ENCODE peak calls at places on chromosomes 6 and 20, in ten cellular contexts. T, Q, E, P, F, V, O, X, C and R are unnamed samples.

GRCh38 chr6:83417880-83418663 is 12.8 kb downstream of the ME1 start:
- DNase-seq in O (peak), P (peak), F (no peak), Q (peak), C (no peak), V (no peak), E (peak), X (no peak), T (no peak), R (peak)

GRCh38 chr6:46367365-46367764 is 123.9 kb downstream of the RCAN2 start:
- DNase-seq in F (no peak), C (no peak), X (no peak), E (no peak), V (no peak), P (no peak), O (no peak), Q (no peak), T (no peak), R (no peak)

GRCh38 chr6:20126789-20127653 is 85.2 kb downstream of the MBOAT1 start:
- DNase-seq in T (peak), F (peak), V (peak), P (peak), X (peak), C (peak), E (peak), O (peak), Q (peak), R (no peak)

GRCh38 chr6:137579612-137580011 is 85.4 kb upstream of the OLIG3 start:
- DNase-seq in Q (no peak), X (no peak), C (no peak), P (no peak), F (no peak), T (no peak), E (no peak), V (no peak), O (no peak), R (no peak)

GRCh38 chr6:33075568-33076405 is at the start of gene HLA-DPB1:
- DNase-seq in Q (peak), E (peak), T (no peak), O (peak), C (no peak), X (no peak), F (no peak), P (peak), V (peak), R (peak)

GRCh38 chr6:119096683-119097310 is 18.3 kb upstream of the FAM184A start:
- DNase-seq in P (no peak), Q (no peak), C (no peak), F (peak), X (peak), O (peak), T (no peak), V (no peak), E (peak), R (no peak)

GRCh38 chr6:80464901-80465300 is 358.4 kb downstream of the BCKDHB start:
- DNase-seq in O (no peak), E (no peak), Q (no peak), P (peak), V (no peak), F (no peak), X (no peak), C (no peak), T (no peak), R (no peak)

GRCh38 chr6:21767891-21768659 is 174.5 kb downstream of the SOX4 start:
- DNase-seq in F (no peak), E (peak), P (no peak), X (no peak), Q (no peak), V (no peak), O (no peak), T (no peak), C (no peak), R (no peak)

GRCh38 chr20:24149881-24150307 is 161.3 kb upstream of the GGTLC1 start:
- DNase-seq in V (no peak), X (no peak), O (no peak), Q (no peak), P (peak), F (peak), E (no peak), C (no peak), T (no peak), R (no peak)

GRCh38 chr20:10629946-10630345 is 43.9 kb downstream of the JAG1 start:
- DNase-seq in V (no peak), P (no peak), O (no peak), T (no peak), Q (no peak), F (no peak), C (no peak), E (no peak), X (no peak), R (no peak)

GRCh38 chr6:128017288-128017687 is 116.4 kb upstream of the THEMIS start:
- DNase-seq in O (no peak), X (no peak), V (no peak), Q (no peak), E (no peak), C (no peak), T (no peak), F (no peak), P (no peak), R (no peak)

GRCh38 chr6:108716801-108717791 is 131.1 kb upstream of the ARMC2 start:
- DNase-seq in O (no peak), X (no peak), C (peak), V (no peak), F (no peak), T (no peak), P (peak), Q (no peak), E (no peak), R (no peak)
- TF ChIP-seq CTCF in O (no peak), X (no peak), C (no peak), V (no peak), F (no peak), T (no peak), P (no peak), Q (no peak), E (no peak), R (no peak)

DNA sequence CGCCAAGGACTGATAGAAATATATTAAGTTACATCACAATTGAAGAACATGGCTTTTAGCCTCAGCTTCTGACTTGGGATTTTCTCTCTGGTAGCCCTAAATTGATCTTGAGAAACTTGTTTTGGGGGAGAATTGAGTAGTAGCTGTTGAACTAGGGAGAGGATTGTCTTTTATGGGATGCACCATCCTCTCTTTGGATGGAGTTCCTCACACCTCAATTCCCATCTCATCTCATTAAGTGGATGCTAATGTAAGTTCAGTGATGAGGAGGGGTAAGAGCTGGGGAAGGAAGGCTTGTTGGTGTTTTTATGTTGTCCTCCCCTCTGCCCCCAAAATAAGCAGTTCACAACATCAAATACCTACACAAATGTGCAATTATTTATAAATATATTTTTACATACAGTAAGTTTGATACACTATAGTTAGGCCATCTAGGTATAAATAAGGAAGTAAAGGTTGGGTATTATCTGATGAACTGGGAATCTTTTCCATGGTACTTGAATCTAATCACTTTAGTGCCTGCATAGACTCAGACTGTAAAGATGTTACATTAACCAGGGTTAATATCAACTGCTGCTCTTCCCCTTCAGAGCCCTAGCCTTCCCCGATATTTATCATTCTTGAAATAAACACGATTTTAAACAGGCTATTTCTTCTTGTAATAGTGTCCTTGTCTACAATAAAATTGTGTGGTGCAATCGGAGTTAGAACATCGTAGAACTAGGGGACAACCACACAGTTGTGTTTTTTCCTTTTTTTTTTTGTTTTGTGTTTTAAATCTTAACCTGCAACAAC is 4.2 kb downstream of the GJA1 start:
- DNase-seq in V (no peak), F (no peak), X (no peak), Q (no peak), O (no peak), T (no peak), E (no peak), P (no peak), C (no peak), R (no peak)
- H3K4me3 ChIP-seq in V (no peak), F (no peak), X (no peak), Q (no peak), O (peak), T (peak), E (no peak), P (peak), C (peak), R (peak)

DNA sequence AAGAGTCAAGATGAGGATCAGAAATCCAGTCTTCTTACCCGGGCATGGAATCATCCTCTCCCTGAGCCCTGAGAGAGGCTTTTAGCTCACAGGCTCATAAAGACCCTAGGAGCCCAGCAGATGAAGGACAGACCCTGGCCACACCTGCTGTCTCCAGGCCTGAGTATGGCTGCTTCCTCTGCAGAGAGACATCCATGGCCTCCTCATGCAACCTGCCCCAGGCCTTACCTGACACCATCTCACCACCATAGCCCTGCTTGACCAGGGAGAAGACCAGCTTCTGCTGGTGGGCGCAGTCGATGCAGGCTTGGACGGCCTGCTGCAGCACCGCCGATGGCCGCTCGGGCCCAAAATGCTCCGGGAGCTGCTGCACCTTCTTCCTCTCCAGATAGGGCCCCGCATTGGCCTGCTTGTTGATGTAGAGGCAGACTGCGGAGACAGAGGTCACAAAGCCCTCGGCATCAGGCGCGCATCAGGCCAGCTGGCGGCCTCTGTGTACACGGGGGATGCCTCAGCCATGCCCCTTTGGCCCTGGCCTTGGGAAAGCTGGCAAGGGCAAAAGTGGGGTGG is 77.6 kb downstream of the SCML4 start:
- DNase-seq in P (no peak), V (no peak), T (no peak), O (no peak), E (no peak), C (no peak), Q (no peak), X (no peak), F (no peak), R (no peak)
- TF ChIP-seq CTCF in P (no peak), V (no peak), T (no peak), O (no peak), E (no peak), C (no peak), Q (no peak), X (no peak), F (no peak), R (no peak)

DNA sequence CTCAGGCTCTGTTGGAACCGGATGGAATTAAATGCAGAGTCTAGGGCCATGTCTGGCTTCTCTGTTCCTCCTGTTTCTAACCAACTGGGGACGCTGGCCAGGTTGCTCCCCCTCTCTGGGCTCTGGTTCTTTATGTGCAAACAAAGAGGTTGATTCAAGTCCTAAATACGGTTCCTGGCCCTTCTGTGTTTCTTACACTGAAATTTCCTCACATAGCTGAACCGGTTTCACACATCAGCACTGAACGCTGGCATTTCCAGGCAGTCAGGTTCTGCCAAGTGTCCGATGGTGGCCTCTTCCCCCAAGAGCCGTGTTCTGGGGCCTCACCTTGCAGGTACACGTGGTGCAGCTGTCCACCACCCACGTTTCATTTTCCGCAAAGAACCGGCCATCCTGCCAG is 13.5 kb downstream of the THBS2 start:
- DNase-seq in P (no peak), E (no peak), V (no peak), O (no peak), F (no peak), X (no peak), Q (no peak), T (no peak), C (no peak), R (no peak)
- H3K4me3 ChIP-seq in P (no peak), E (no peak), V (no peak), O (no peak), F (no peak), X (no peak), Q (no peak), T (no peak), C (no peak), R (no peak)

GRCh38 chr6:132768051-132768517 is 10.4 kb upstream of the VNN2 start:
- DNase-seq in O (peak), X (peak), V (peak), T (peak), E (peak), F (peak), C (peak), Q (peak), P (peak), R (no peak)
- TF ChIP-seq CTCF in O (peak), X (peak), V (peak), T (peak), E (peak), F (peak), C (peak), Q (peak), P (peak), R (peak)